ENCODE peak calls at places on chromosomes 13 and 19, in seven cellular contexts. One of them, this sample, is unnamed.

GRCh38 chr19:15684828-15685227 is 11.9 kb downstream of the CYP4F12 start:
- DNase-seq in HL-60: no peak
- DNase-seq in HepG2: no peak
- DNase-seq in suprapubic skin: no peak
- DNase-seq in GM12878: no peak
- DNase-seq in breast epithelium: no peak
- DNase-seq in transverse colon: no peak
- DNase-seq in this sample: no peak

GRCh38 chr19:53019684-53020083 is 6.0 kb downstream of the ERVV-1 start:
- DNase-seq in HL-60: no peak
- DNase-seq in HepG2: no peak
- DNase-seq in suprapubic skin: peak; percentile 38
- DNase-seq in GM12878: no peak
- DNase-seq in breast epithelium: no peak
- DNase-seq in transverse colon: no peak
- DNase-seq in this sample: no peak

GRCh38 chr13:100454876-100455275 is 133.7 kb downstream of the GGACT start:
- DNase-seq in HL-60: no peak
- DNase-seq in HepG2: no peak
- DNase-seq in suprapubic skin: no peak
- DNase-seq in GM12878: no peak
- DNase-seq in breast epithelium: no peak
- DNase-seq in transverse colon: no peak
- DNase-seq in this sample: no peak

GRCh38 chr13:44373601-44374347 is at the start of gene SERP2:
- DNase-seq in HL-60: no peak
- DNase-seq in HepG2: no peak
- DNase-seq in suprapubic skin: no peak
- DNase-seq in GM12878: no peak
- DNase-seq in breast epithelium: no peak
- DNase-seq in transverse colon: no peak
- DNase-seq in this sample: no peak

GRCh38 chr19:39133431-39134270 is 8.1 kb downstream of the PAK4 start:
- DNase-seq in HL-60: no peak
- DNase-seq in HepG2: no peak
- DNase-seq in suprapubic skin: no peak
- DNase-seq in GM12878: no peak
- DNase-seq in breast epithelium: no peak
- DNase-seq in transverse colon: peak; percentile 52
- DNase-seq in this sample: peak; percentile 56

GRCh38 chr13:87147076-87147475 is 524.1 kb upstream of the SLITRK5 start:
- DNase-seq in HL-60: no peak
- DNase-seq in HepG2: no peak
- DNase-seq in suprapubic skin: no peak
- DNase-seq in GM12878: no peak
- DNase-seq in breast epithelium: no peak
- DNase-seq in transverse colon: no peak
- DNase-seq in this sample: no peak

GRCh38 chr19:4456843-4457653 is 546 bp downstream of the UBXN6 start:
- DNase-seq in HL-60: peak; percentile 55
- DNase-seq in HepG2: no peak
- DNase-seq in suprapubic skin: no peak
- DNase-seq in GM12878: no peak
- DNase-seq in breast epithelium: no peak
- DNase-seq in transverse colon: peak; percentile 47
- DNase-seq in this sample: peak; percentile 41

GRCh38 chr19:4380254-4380727 is 20.1 kb downstream of the SH3GL1 start:
- DNase-seq in HL-60: no peak
- DNase-seq in HepG2: no peak
- DNase-seq in suprapubic skin: no peak
- DNase-seq in GM12878: no peak
- DNase-seq in breast epithelium: no peak
- DNase-seq in transverse colon: no peak
- DNase-seq in this sample: no peak

GRCh38 chr19:5048727-5049553 is 80.0 kb downstream of the KDM4B start:
- DNase-seq in HL-60: no peak
- DNase-seq in HepG2: no peak
- DNase-seq in suprapubic skin: no peak
- DNase-seq in GM12878: no peak
- DNase-seq in breast epithelium: no peak
- DNase-seq in transverse colon: peak; percentile 55
- DNase-seq in this sample: no peak

GRCh38 chr19:37988758-37989635 is 82.0 kb downstream of the SIPA1L3 start:
- DNase-seq in HL-60: no peak
- DNase-seq in HepG2: no peak
- DNase-seq in suprapubic skin: no peak
- DNase-seq in GM12878: no peak
- DNase-seq in breast epithelium: no peak
- DNase-seq in transverse colon: no peak
- DNase-seq in this sample: no peak

GRCh38 chr19:39825531-39826076 is 8.4 kb downstream of the DYRK1B start:
- DNase-seq in HL-60: no peak
- DNase-seq in HepG2: no peak
- DNase-seq in suprapubic skin: peak; percentile 69
- DNase-seq in GM12878: no peak
- DNase-seq in breast epithelium: no peak
- DNase-seq in transverse colon: no peak
- DNase-seq in this sample: no peak

DNA sequence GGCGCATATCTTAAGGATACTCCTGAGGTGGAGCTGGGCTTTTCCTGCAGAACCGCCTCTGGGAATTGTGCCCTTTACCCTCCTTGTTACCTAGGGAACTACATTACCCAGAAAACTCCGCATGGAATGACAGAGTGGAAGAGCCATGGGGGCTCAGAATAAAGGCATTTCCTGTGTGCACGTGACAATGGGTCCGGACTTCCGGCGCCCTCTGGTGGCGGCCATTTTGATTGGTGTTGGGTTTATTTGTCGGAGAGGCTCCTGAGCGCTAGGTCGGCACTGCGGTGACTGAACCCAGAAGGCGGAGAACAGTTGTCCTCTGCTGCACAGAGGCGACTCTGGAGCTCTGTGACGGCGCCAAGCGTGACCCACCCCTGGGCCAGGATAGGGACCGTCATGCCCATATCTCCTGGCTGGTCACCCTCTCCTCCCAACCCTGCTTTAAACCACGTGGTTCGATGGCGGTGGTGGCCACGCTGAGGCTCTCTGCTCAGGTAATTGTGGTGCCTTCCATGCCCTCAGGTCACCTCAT is at the start of gene ZNF587B:
- DNase-seq in HL-60: no peak
- DNase-seq in HepG2: peak; percentile 47
- DNase-seq in suprapubic skin: no peak
- DNase-seq in GM12878: no peak
- DNase-seq in breast epithelium: peak; percentile 62
- DNase-seq in transverse colon: peak; percentile 64
- DNase-seq in this sample: peak; percentile 51
- TF ChIP-seq CTCF in HL-60: no peak
- TF ChIP-seq CTCF in HepG2: peak; percentile 72
- TF ChIP-seq CTCF in suprapubic skin: peak; percentile 26
- TF ChIP-seq CTCF in GM12878: peak; percentile 14
- TF ChIP-seq CTCF in breast epithelium: peak; percentile 38
- TF ChIP-seq CTCF in transverse colon: peak; percentile 38
- TF ChIP-seq CTCF in this sample: no peak

GRCh38 chr13:110794209-110794608 is 80.7 kb downstream of the ING1 start:
- DNase-seq in HL-60: no peak
- DNase-seq in HepG2: no peak
- DNase-seq in suprapubic skin: no peak
- DNase-seq in GM12878: no peak
- DNase-seq in breast epithelium: no peak
- DNase-seq in transverse colon: no peak
- DNase-seq in this sample: no peak

GRCh38 chr13:110798595-110798994 is 85.1 kb downstream of the ING1 start:
- DNase-seq in HL-60: no peak
- DNase-seq in HepG2: peak; percentile 19
- DNase-seq in suprapubic skin: no peak
- DNase-seq in GM12878: no peak
- DNase-seq in breast epithelium: no peak
- DNase-seq in transverse colon: no peak
- DNase-seq in this sample: no peak

GRCh38 chr13:110797230-110797877 is 83.9 kb downstream of the ING1 start:
- DNase-seq in HL-60: no peak
- DNase-seq in HepG2: no peak
- DNase-seq in suprapubic skin: no peak
- DNase-seq in GM12878: no peak
- DNase-seq in breast epithelium: no peak
- DNase-seq in transverse colon: no peak
- DNase-seq in this sample: no peak

GRCh38 chr13:110801044-110801443 is 87.5 kb downstream of the ING1 start:
- DNase-seq in HL-60: no peak
- DNase-seq in HepG2: no peak
- DNase-seq in suprapubic skin: no peak
- DNase-seq in GM12878: no peak
- DNase-seq in breast epithelium: no peak
- DNase-seq in transverse colon: no peak
- DNase-seq in this sample: no peak

DNA sequence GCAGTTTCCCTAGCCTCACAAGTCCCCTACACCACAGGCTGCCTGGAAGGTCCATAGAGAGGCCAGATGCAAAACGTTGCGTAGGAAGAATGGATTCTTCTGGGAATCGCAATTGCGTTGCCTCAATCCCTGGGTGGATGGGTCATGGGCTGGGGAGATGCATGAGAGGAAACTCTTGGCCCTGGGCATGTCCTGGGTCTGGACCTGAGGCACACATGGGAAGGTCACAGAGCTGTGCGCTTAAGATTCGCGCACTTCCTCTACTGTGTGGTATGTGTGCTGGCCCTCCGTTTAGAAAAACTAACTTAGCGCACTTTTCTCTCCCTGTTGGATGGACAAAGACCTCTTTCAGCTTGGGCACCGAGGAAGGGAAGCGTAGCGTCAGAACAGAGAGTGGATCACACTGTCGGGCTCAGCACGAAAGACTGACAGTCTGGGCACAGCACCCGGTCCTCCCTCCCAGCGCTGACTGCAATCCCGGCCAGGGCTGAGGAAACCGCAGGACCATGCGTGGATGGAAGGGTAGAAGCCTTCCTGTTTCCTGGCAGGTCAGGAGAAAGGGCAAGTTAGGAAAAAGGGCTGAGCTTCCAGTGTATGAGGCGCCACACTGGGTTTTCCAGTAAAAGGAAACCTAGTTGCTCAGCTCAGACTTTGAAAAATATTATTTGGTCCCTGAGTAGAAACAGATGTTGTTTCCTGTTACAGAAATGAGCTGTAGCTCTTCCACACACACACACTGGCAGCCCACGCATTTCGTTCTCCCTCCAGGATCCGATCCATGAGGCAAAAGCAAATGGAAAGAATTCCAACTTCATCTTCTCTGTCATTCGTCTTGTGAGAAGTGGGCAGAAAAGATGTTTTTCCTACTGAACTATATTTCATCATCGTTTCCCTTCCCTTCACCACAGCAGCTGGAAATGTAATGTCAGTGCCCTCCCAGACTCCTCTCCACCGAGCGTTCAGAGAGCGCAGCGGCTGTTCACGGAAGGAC is 86.0 kb downstream of the ING1 start:
- DNase-seq in HL-60: no peak
- DNase-seq in HepG2: no peak
- DNase-seq in suprapubic skin: no peak
- DNase-seq in GM12878: no peak
- DNase-seq in breast epithelium: no peak
- DNase-seq in transverse colon: no peak
- DNase-seq in this sample: no peak
- TF ChIP-seq POLR2AphosphoS5 in HL-60: no peak
- TF ChIP-seq POLR2AphosphoS5 in HepG2: no peak
- TF ChIP-seq POLR2AphosphoS5 in suprapubic skin: no peak
- TF ChIP-seq POLR2AphosphoS5 in GM12878: no peak
- TF ChIP-seq POLR2AphosphoS5 in breast epithelium: peak; percentile 82
- TF ChIP-seq POLR2AphosphoS5 in transverse colon: peak; percentile 28
- TF ChIP-seq POLR2AphosphoS5 in this sample: no peak

DNA sequence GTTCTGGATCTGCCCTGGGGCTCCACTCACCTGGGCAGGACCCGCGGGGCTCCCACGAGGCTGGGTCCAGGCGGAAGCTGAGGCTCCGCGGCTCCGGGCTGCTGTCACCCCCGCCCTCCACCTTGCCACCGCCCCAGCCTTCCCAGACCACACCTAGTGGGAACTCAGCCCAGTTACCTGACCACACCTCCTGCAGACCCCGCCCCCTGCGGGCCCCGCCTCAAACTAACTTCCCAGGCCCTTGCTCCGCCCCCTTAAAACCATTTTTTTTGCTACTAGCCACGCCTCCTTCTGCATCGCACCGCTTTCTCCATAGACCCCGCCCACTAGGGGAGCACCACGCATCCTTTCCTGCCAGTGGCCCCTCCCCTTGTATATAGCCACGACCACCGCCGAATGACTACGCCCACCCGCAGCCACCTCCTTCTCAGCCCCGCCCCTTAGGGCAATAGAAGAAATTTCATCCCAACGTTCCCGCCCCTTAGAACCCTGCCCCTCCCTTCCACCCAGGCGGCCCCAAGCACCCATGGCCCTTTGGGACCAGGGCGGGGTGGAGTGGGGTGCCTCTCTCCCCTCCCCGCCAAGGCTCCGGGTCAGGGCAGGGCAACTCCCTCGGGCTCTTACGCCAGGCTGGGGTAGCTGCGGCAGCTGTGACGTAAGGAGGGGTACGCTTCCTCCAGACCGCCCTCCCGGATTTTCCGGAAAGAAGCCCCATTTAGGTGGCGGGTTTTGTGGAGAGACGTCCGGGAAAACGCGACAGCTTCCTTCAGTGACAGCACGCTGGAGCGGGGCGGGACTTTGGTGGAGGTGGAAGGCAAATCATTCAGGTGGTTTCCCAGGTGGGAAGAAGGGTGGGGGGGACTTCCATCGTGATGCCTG is at the start of gene SH2D3A:
- DNase-seq in HL-60: peak; percentile 81
- DNase-seq in HepG2: peak; percentile 65
- DNase-seq in suprapubic skin: peak; percentile 92
- DNase-seq in GM12878: peak; percentile 92
- DNase-seq in breast epithelium: peak; percentile 94
- DNase-seq in transverse colon: peak; percentile 98
- DNase-seq in this sample: peak; percentile 96
- H3K27ac ChIP-seq in HL-60: no peak within 1 kb of the TSS
- H3K27ac ChIP-seq in HepG2: no peak within 1 kb of the TSS
- H3K27ac ChIP-seq in suprapubic skin: peak within 1 kb of the TSS; percentile 82
- H3K27ac ChIP-seq in GM12878: peak within 1 kb of the TSS; percentile 83
- H3K27ac ChIP-seq in breast epithelium: peak within 1 kb of the TSS; percentile 96
- H3K27ac ChIP-seq in transverse colon: peak within 1 kb of the TSS; percentile 92
- H3K27ac ChIP-seq in this sample: peak within 1 kb of the TSS; percentile 85

DNA sequence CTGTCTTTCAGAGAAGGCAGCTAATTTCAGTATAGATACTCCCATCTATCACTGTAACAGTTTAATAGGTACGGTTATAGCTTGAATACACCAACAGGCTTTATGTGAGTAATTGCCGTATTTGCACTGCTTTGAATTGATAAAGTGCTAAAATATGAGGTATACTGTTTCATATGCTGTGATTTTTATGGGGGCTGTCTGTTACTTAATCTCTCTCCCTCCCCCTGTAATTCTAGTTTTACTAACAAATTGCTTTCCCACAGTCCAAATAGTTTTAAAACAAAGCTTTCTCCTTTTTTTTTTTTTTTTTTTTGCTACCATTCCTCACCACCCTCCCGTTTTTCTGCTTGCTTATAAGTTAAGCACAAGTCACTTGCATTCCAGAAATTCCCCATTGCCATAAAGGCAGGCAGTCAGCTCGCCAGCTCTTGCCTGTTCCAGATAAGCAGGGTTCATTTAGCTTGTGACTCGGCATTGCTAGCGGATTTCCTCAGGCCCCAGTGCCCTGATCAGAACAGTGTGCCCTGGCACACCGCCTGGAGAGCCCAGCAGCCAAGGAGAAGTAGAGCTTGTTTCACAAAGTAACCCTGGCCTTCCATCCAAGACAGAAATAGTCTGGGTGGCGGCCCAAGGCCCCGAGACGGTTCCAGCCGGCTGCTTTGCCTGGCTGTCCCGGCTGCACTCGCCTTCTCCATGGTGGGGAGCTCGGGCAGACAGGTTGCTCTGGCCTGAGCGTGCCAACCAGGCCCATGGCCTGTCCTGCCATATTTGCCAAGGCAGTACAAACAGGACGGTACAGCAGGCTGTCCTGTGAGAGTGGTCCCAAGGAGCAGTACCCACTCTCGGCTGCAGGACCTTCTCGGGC is 43.5 kb upstream of the NPAS1 start:
- DNase-seq in HL-60: no peak
- DNase-seq in HepG2: peak; percentile 70
- DNase-seq in suprapubic skin: peak; percentile 95
- DNase-seq in GM12878: no peak
- DNase-seq in breast epithelium: peak; percentile 92
- DNase-seq in transverse colon: peak; percentile 76
- DNase-seq in this sample: peak; percentile 97
- TF ChIP-seq CTCF in HL-60: no peak
- TF ChIP-seq CTCF in HepG2: no peak
- TF ChIP-seq CTCF in suprapubic skin: no peak
- TF ChIP-seq CTCF in GM12878: no peak
- TF ChIP-seq CTCF in breast epithelium: no peak
- TF ChIP-seq CTCF in transverse colon: no peak
- TF ChIP-seq CTCF in this sample: no peak